ENCODE peak calls at places on chromosomes 13 and 19, in five cellular contexts. S is HL-60, W is DMS153, V is GM23338, H is COR-L47. A is an unnamed sample.
A peak's percentile ranks its signal among the peaks of the same experiment; 100 is the strongest.

GRCh38 chr13:82116422-82116989 is 1765.8 kb downstream of the SLITRK1 start:
- DNase-seq in S (no peak), H (no peak), W (no peak), V (no peak), A (no peak)

GRCh38 chr19:47186337-47187022 is 44.5 kb downstream of the BBC3 start:
- DNase-seq in H (no peak), V (no peak), W (no peak), S (no peak), A (no peak)

GRCh38 chr13:113792236-113792770 is 33.3 kb downstream of the TMEM255B start:
- DNase-seq in H (no peak), W (no peak), S (no peak), V (no peak), A (no peak)

GRCh38 chr19:17602872-17603552 is 47.6 kb downstream of the COLGALT1 start:
- DNase-seq in W (no peak), S (no peak), H (no peak), V (no peak), A (no peak)

GRCh38 chr19:55016017-55016416 is 22.0 kb downstream of the GP6 start:
- DNase-seq in H (no peak), W (no peak), V (no peak), S (no peak), A (no peak)

GRCh38 chr13:99477493-99477892 is 23.8 kb upstream of the TM9SF2 start:
- DNase-seq in H (no peak), V (peak; percentile 20), W (no peak), S (no peak), A (no peak)

GRCh38 chr19:7177926-7178325 is 108.4 kb downstream of the ZNF557 start:
- DNase-seq in V (no peak), H (no peak), W (no peak), S (no peak), A (no peak)

GRCh38 chr13:75425216-75426009 is 56.6 kb downstream of the TBC1D4 start:
- DNase-seq in W (no peak), S (no peak), H (no peak), V (no peak), A (no peak)

GRCh38 chr19:32607479-32607878 is 26.5 kb downstream of the PDCD5 start:
- DNase-seq in V (no peak), W (no peak), H (no peak), S (no peak), A (no peak)

GRCh38 chr19:43784981-43785808 is 4.4 kb upstream of the KCNN4 start:
- DNase-seq in S (no peak), W (peak; percentile 39), V (peak; percentile 92), H (peak; percentile 61), A (peak; percentile 76)

GRCh38 chr13:28583661-28584091 is 75.3 kb upstream of the POMP start:
- DNase-seq in W (no peak), H (no peak), V (peak; percentile 28), S (no peak), A (no peak)

GRCh38 chr13:38223093-38223492 is 126.6 kb upstream of the UFM1 start:
- DNase-seq in H (peak; percentile 21), V (peak; percentile 72), S (no peak), W (peak; percentile 32), A (peak; percentile 63)

GRCh38 chr13:91278888-91279287 is 68.6 kb upstream of the MIR17HG start:
- DNase-seq in V (no peak), S (no peak), H (no peak), W (no peak), A (no peak)

GRCh38 chr19:42422576-42423461 is 4.4 kb downstream of the LIPE start:
- DNase-seq in V (peak; percentile 61), S (no peak), W (no peak), H (no peak), A (no peak)

GRCh38 chr13:20477394-20477793 is 48.3 kb downstream of the CRYL1 start:
- DNase-seq in W (no peak), S (no peak), H (no peak), V (no peak), A (no peak)

GRCh38 chr19:56720281-56720680 is 48.7 kb upstream of the ZNF835 start:
- DNase-seq in V (no peak), W (no peak), S (no peak), H (no peak), A (no peak)

GRCh38 chr19:31356587-31357314 is 7.5 kb upstream of the TSHZ3 start:
- DNase-seq in H (no peak), S (no peak), W (no peak), V (peak; percentile 80), A (no peak)

GRCh38 chr13:111431241-111431640 is 110.8 kb downstream of the TEX29 start:
- DNase-seq in V (no peak), W (peak; percentile 41), S (no peak), H (peak; percentile 86), A (no peak)

GRCh38 chr13:32086366-32086765 is 54.8 kb downstream of the FRY start:
- DNase-seq in W (no peak), V (no peak), S (no peak), H (no peak), A (no peak)

GRCh38 chr19:41957838-41958366 is 1.2 kb downstream of the RABAC1 start:
- DNase-seq in V (peak; percentile 94), S (peak; percentile 66), H (peak; percentile 73), W (peak; percentile 75), A (peak; percentile 72)

GRCh38 chr13:111508902-111509509 is 188.6 kb downstream of the TEX29 start:
- DNase-seq in V (no peak), W (peak; percentile 40), S (no peak), H (peak; percentile 69), A (no peak)

GRCh38 chr13:49495783-49496762 is at the start of gene PHF11:
- DNase-seq in H (no peak), V (peak; percentile 78), S (peak; percentile 38), W (peak; percentile 32), A (peak; percentile 78)

GRCh38 chr19:2188708-2189385 is 25.1 kb downstream of the DOT1L start:
- DNase-seq in W (no peak), V (no peak), H (no peak), S (no peak), A (peak; percentile 60)

GRCh38 chr13:102443234-102443633 is 41.4 kb upstream of the FGF14 start:
- DNase-seq in W (no peak), V (no peak), H (no peak), S (no peak), A (no peak)

GRCh38 chr19:2391118-2391725 is 31.2 kb downstream of the TMPRSS9 start:
- DNase-seq in W (peak; percentile 37), S (peak; percentile 61), H (peak; percentile 57), V (peak; percentile 79), A (peak; percentile 58)

GRCh38 chr13:20528451-20528850 is 2.8 kb upstream of the CRYL1 start:
- DNase-seq in H (no peak), S (no peak), W (no peak), V (no peak), A (no peak)

GRCh38 chr19:47176071-47176626 is 45.5 kb downstream of the SAE1 start:
- DNase-seq in S (no peak), W (no peak), H (no peak), V (no peak), A (peak; percentile 88)

GRCh38 chr19:39566064-39566463 is 26.1 kb upstream of the EID2 start:
- DNase-seq in S (no peak), H (no peak), W (no peak), V (peak; percentile 22), A (no peak)

GRCh38 chr19:29873801-29874575 is 62.2 kb downstream of the CCNE1 start:
- DNase-seq in H (no peak), V (no peak), S (no peak), W (no peak), A (no peak)